ENCODE peak calls at places on chromosomes 1 and 21, in ten cellular contexts. P, O, F, L, M, C, E, Z, G and D are unnamed samples. For H3K4me1, the result is how much of the 10 kb centered on the place peaks cover.

GRCh38 chr1:41823453-41823852 is 95.3 kb downstream of the HIVEP3 start:
- DNase-seq in G (no peak), P (no peak), L (peak), O (no peak), E (no peak), Z (no peak), C (no peak), M (peak), F (no peak), D (peak)

GRCh38 chr1:153670257-153670858 is 435 bp downstream of the ILF2 start:
- DNase-seq in P (no peak), L (no peak), M (peak), G (no peak), F (no peak), E (no peak), C (no peak), O (no peak), Z (peak), D (peak)

GRCh38 chr1:204463125-204464060 is 31.2 kb downstream of the PIK3C2B start:
- DNase-seq in G (peak), L (peak), M (no peak), P (no peak), F (no peak), Z (peak), E (no peak), O (no peak), C (no peak), D (no peak)

GRCh38 chr1:166908942-166909341 is 32.9 kb upstream of the TADA1 start:
- DNase-seq in Z (no peak), E (peak), M (no peak), F (no peak), O (no peak), P (no peak), L (no peak), G (no peak), C (no peak), D (no peak)

GRCh38 chr1:48471603-48472576 is at the start of gene SPATA6:
- DNase-seq in F (peak), Z (peak), M (peak), G (peak), L (peak), P (peak), C (peak), E (peak), O (peak), D (peak)

GRCh38 chr1:54781023-54781723 is 16.9 kb upstream of the PARS2 start:
- DNase-seq in L (peak), M (no peak), E (no peak), Z (no peak), F (no peak), O (no peak), C (no peak), G (no peak), P (no peak), D (peak)

GRCh38 chr1:245825128-245825901 is 670.5 kb downstream of the KIF26B start:
- DNase-seq in F (peak), O (no peak), G (no peak), P (no peak), L (peak), M (no peak), C (no peak), Z (no peak), E (peak), D (no peak)

GRCh38 chr1:111978695-111979094 is 10.8 kb downstream of the KCND3 start:
- DNase-seq in G (no peak), E (no peak), C (no peak), F (no peak), L (no peak), P (no peak), O (no peak), M (no peak), Z (no peak), D (no peak)

GRCh38 chr1:156704166-156704711 is 1.1 kb downstream of the CRABP2 start:
- DNase-seq in P (no peak), L (no peak), M (no peak), F (no peak), G (no peak), C (no peak), O (no peak), E (no peak), Z (no peak), D (peak)

GRCh38 chr1:94858276-94858675 is 38.1 kb downstream of the SLC44A3 start:
- DNase-seq in P (no peak), G (no peak), F (no peak), Z (no peak), L (no peak), E (peak), O (no peak), C (no peak), M (peak), D (no peak)

GRCh38 chr1:115890618-115891017 is 49.7 kb upstream of the NHLH2 start:
- DNase-seq in Z (no peak), M (no peak), P (no peak), L (no peak), G (no peak), C (no peak), O (no peak), E (no peak), F (no peak), D (no peak)

GRCh38 chr1:29195875-29196274 is 14.2 kb upstream of the SRSF4 start:
- DNase-seq in G (no peak), E (no peak), M (no peak), P (no peak), O (no peak), L (no peak), C (no peak), Z (peak), F (no peak), D (no peak)

GRCh38 chr1:212109713-212110112 is 74.2 kb downstream of the DTL start:
- DNase-seq in M (no peak), Z (no peak), L (no peak), E (peak), C (no peak), P (no peak), O (no peak), F (no peak), G (no peak), D (no peak)

GRCh38 chr1:109714661-109715372 is 2.8 kb downstream of the GSTM5 start:
- DNase-seq in C (no peak), O (no peak), E (no peak), F (no peak), Z (no peak), L (no peak), P (no peak), M (no peak), G (no peak), D (no peak)

GRCh38 chr1:166920561-166921475 is 44.8 kb upstream of the TADA1 start:
- DNase-seq in G (no peak), E (no peak), Z (peak), M (no peak), P (no peak), C (no peak), L (peak), F (peak), O (no peak), D (peak)

DNA sequence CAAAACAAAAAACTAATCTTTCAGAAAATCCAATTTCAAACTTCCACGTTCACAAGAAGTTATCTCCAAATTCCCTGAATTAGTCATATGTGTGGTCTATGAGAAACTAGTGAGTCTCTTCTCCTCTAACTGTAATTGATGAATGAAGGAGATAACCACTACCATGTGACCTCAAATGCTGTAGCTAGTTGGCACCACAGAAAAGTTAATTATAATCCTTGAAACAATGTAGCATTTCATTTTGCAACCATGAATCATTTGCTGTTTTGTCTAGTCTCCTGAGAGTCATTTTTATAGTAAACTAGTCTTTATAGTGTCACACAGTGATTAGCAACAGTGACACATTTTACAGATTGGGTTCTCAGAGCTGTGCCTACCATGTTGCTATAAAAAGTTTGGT is 287.5 kb downstream of the LRRIQ3 start:
- DNase-seq in P (no peak), O (no peak), L (no peak), G (no peak), E (no peak), Z (no peak), M (no peak), F (no peak), C (no peak), D (no peak)
- H3K4me1 ChIP-seq in P (under half), O (under half), L (under half), G (under half), E (under half), Z (under half), M (under half), F (under half), C (under half), D (under half)

GRCh38 chr1:8206397-8206796 is 111.5 kb upstream of the SLC45A1 start:
- DNase-seq in E (no peak), C (no peak), O (no peak), F (no peak), M (no peak), G (no peak), P (no peak), L (no peak), Z (no peak), D (no peak)

GRCh38 chr1:8204823-8205222 is 113.1 kb upstream of the SLC45A1 start:
- DNase-seq in L (peak), F (no peak), C (no peak), M (no peak), Z (no peak), E (no peak), P (no peak), G (no peak), O (no peak), D (no peak)

GRCh38 chr1:8207202-8207601 is 110.7 kb upstream of the SLC45A1 start:
- DNase-seq in Z (no peak), C (no peak), E (no peak), P (no peak), O (no peak), M (no peak), G (no peak), L (no peak), F (no peak), D (no peak)

GRCh38 chr1:8203551-8203950 is 114.4 kb upstream of the SLC45A1 start:
- DNase-seq in P (no peak), F (no peak), Z (no peak), G (no peak), O (no peak), C (no peak), M (no peak), L (no peak), E (no peak), D (no peak)

DNA sequence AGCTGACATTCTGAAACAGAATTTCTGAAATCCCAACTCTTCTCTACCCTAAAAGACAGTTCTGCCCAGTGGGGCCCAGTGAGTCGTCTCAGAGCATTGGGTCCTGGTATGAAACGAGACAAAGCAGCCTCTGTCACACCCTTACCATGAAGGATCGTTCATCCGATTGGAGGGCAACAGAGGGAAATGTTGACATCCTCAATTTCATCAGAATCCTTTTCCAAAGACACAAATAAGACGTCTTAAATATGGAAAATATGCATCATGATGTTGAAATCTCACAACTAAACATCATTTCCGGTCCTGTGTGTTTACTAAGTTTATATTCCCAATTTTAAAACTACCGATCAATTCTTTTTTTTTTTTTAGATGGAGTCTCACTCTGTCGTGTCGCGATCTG is 112.1 kb upstream of the SLC45A1 start:
- DNase-seq in F (no peak), O (no peak), E (no peak), L (peak), P (no peak), G (no peak), Z (no peak), M (no peak), C (no peak), D (no peak)
- H3K4me1 ChIP-seq in F (under half), O (under half), E (under half), L (under half), P (under half), G (under half), Z (under half), M (under half), C (under half), D (under half)

DNA sequence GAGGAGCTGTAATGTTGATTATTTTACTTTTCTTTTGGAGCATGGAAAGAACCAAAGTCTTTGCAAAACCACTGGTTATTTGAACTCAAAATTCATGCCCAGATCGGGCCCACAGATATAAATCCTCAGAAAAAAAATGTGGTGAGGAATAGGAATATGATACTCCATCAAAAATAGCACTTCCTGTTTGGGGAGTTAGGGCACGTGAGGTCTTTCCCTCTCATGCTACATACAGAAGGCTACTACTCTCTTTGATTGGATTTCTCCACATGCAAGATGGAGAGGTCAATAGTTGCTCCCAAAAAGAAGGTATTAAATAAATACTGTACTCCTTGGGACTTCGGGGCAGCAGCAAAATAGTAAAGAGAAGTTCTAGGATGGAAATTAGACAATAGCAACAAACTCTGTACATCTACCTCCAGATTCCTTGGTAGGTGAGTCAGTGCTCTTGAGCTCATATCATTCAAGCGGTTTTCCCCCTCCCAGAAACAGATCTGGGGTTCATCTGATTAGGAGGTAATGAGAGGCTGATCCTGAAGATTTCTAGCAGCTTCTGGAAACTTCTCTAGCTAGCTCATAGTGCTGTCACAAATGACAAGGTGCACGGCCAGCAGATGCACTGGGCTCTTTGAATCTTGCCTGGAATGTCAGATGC is 47.1 kb downstream of the SLC9C2 start:
- DNase-seq in O (no peak), G (no peak), M (no peak), E (no peak), C (no peak), F (no peak), Z (no peak), P (no peak), L (no peak), D (no peak)
- H3K4me1 ChIP-seq in O (under half), G (under half), M (under half), E (under half), C (under half), F (under half), Z (under half), P (under half), L (under half), D (under half)

DNA sequence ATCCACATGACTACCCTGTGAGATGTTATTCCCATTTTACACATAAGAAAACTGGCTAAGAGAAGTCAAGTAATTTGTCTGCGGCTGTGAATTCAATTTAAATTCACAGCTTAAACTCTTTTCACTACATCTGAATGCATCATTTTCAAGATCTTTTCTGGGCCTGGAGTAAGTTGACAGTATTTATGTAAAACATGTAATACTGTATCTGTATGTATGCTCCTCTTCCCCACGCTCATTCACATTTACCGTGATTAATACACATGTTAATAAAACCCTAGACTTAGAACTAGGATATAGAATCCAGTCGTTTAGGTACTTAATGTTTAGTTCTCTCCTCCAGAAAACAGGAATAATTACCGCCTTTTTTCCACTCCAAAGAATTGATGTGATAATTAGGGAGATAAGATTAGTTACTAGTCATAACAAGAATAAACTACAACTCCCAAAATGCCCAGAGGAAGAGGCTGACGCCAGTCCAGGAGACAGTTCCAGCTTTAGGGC is 442 bp upstream of the PPP1R12B start:
- DNase-seq in G (no peak), C (no peak), O (no peak), P (no peak), Z (no peak), F (no peak), M (no peak), L (no peak), E (no peak), D (no peak)
- H3K4me1 ChIP-seq in G (under half), C (under half), O (under half), P (under half), Z (under half), F (under half), M (under half), L (under half), E (under half), D (under half)

GRCh38 chr1:36163426-36163825 is 7.5 kb downstream of the MAP7D1 start:
- DNase-seq in L (no peak), Z (no peak), C (no peak), O (no peak), E (no peak), F (no peak), M (no peak), G (no peak), P (no peak), D (no peak)

GRCh38 chr1:36164399-36164798 is 8.4 kb downstream of the MAP7D1 start:
- DNase-seq in C (no peak), E (no peak), F (no peak), L (no peak), O (no peak), G (no peak), M (no peak), P (no peak), Z (no peak), D (no peak)

GRCh38 chr1:36161656-36162531 is 5.9 kb downstream of the MAP7D1 start:
- DNase-seq in O (peak), C (no peak), G (peak), L (no peak), P (peak), Z (no peak), F (no peak), E (no peak), M (peak), D (no peak)

GRCh38 chr1:36160949-36161485 is 5.1 kb downstream of the MAP7D1 start:
- DNase-seq in F (peak), L (peak), P (peak), G (peak), Z (peak), O (peak), M (peak), E (peak), C (peak), D (peak)

DNA sequence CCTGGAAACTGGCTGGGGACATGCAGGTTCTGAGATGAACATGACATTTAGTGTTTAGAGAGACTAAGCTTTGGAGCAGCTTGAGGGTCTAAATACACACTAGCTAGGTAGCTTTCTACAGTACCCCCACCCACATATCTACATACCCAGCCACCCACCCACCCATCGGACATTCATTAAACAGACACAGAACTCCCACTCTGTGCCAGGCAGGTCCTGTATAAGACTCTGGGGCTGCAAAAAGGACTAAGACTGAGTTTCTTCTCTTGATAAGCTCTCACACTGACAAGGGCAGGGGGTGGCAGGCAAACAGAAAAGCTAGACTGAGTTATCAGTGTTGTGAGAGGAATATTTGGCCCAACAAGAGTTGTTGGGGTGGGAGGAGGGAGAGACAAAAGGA is 6.7 kb downstream of the MAP7D1 start:
- DNase-seq in G (no peak), F (no peak), O (no peak), M (no peak), E (no peak), C (no peak), L (no peak), P (no peak), Z (no peak), D (no peak)
- H3K4me1 ChIP-seq in G (half or more), F (half or more), O (under half), M (half or more), E (under half), C (half or more), L (under half), P (half or more), Z (half or more), D (under half)

GRCh38 chr1:11799099-11799498 is 6.7 kb downstream of the MTHFR start:
- DNase-seq in E (no peak), M (no peak), O (no peak), L (no peak), Z (no peak), P (no peak), C (no peak), G (no peak), F (no peak), D (no peak)
- H3K4me1 ChIP-seq in E (under half), M (half or more), O (under half), L (under half), Z (under half), P (under half), C (under half), G (under half), F (under half), D (under half)

GRCh38 chr1:30888391-30888790 is 20.2 kb downstream of the SDC3 start:
- DNase-seq in M (no peak), P (no peak), Z (no peak), G (peak), C (no peak), L (peak), F (no peak), O (peak), E (peak), D (no peak)

GRCh38 chr1:30889506-30889905 is 19.1 kb downstream of the SDC3 start:
- DNase-seq in G (no peak), M (no peak), F (no peak), P (no peak), E (peak), C (no peak), Z (no peak), O (no peak), L (peak), D (no peak)

GRCh38 chr1:30890502-30891222 is 17.9 kb downstream of the SDC3 start:
- DNase-seq in L (no peak), E (no peak), F (no peak), C (no peak), P (no peak), M (no peak), G (no peak), O (no peak), Z (no peak), D (no peak)

GRCh38 chr1:30887485-30888315 is 20.9 kb downstream of the SDC3 start:
- DNase-seq in F (no peak), C (no peak), Z (no peak), P (no peak), O (no peak), E (peak), G (no peak), L (no peak), M (no peak), D (no peak)

DNA sequence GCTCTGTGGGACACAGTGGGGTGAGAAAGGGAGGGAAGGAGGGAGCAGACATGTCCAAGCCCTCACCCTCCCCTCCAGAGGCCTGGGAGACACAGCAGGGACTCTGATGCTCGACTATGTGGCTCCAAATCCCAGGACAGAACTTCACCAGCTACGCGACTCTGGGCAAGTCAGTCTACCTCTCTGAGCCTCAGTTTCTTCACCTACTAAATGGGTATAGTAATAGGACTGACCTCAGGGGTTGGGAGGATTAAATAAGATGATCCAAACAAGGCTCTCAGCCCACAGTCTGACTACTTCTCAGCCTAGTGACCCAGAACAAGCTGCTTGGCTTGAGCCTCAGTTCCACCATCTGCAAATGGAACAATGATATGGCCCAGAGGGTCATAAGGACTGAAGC is 19.6 kb downstream of the SDC3 start:
- DNase-seq in G (no peak), Z (no peak), P (no peak), L (no peak), O (no peak), F (no peak), C (no peak), E (no peak), M (no peak), D (no peak)
- H3K4me1 ChIP-seq in G (half or more), Z (under half), P (under half), L (under half), O (under half), F (under half), C (under half), E (under half), M (under half), D (under half)

GRCh38 chr21:41251961-41252642 is 64.5 kb upstream of the FAM3B start:
- DNase-seq in Z (no peak), P (no peak), G (no peak), F (no peak), M (no peak), O (no peak), L (peak), E (peak), C (no peak), D (no peak)
- H3K4me1 ChIP-seq in Z (under half), P (under half), G (under half), F (under half), M (under half), O (under half), L (under half), E (under half), C (under half), D (under half)